ENCODE peak calls at places on chromosome 1, in four cellular contexts. T is spleen, Z is heart left ventricle, Q is GM12892. F is an unnamed sample.
A peak's percentile ranks its signal among the peaks of the same experiment; 100 is the strongest.

GRCh38 chr1:67883069-67883468 is 49.8 kb upstream of the GNG12 start:
- DNase-seq in Q (no peak), T (no peak), Z (no peak), F (no peak)

GRCh38 chr1:165352442-165353293 is 3.8 kb downstream of the LMX1A start:
- DNase-seq in Q (no peak), T (no peak), Z (no peak), F (no peak)

GRCh38 chr1:165075725-165076370 is 280.7 kb downstream of the LMX1A start:
- DNase-seq in Q (no peak), T (no peak), Z (no peak), F (peak; percentile 20)

GRCh38 chr1:147071142-147071541 is 101.1 kb downstream of the PRKAB2 start:
- DNase-seq in T (no peak), Z (no peak), Q (no peak), F (no peak)

GRCh38 chr1:164602480-164603093 is 43.6 kb downstream of the PBX1 start:
- DNase-seq in Z (peak; percentile 64), Q (no peak), T (no peak), F (peak; percentile 3)

GRCh38 chr1:30058966-30059365 is 664.4 kb downstream of the MATN1 start:
- DNase-seq in T (no peak), Q (no peak), Z (no peak), F (no peak)

GRCh38 chr1:144551543-144552424 is 40.9 kb upstream of the PPIAL4F start:
- DNase-seq in Z (peak; percentile 84), T (peak; percentile 90), Q (peak; percentile 49), F (no peak)

GRCh38 chr1:53771648-53772047 is 32.7 kb upstream of the GLIS1 start:
- DNase-seq in Z (no peak), Q (no peak), T (no peak), F (no peak)

GRCh38 chr1:61184035-61184713 is 101.8 kb downstream of the NFIA start:
- DNase-seq in Q (no peak), T (peak; percentile 82), Z (peak; percentile 93), F (peak; percentile 63)

GRCh38 chr1:170309389-170310013 is 163.7 kb downstream of the NTMT2 start:
- DNase-seq in Z (no peak), Q (no peak), T (no peak), F (no peak)

GRCh38 chr1:154483941-154484803 is 17.8 kb upstream of the TDRD10 start:
- DNase-seq in Z (no peak), T (no peak), Q (no peak), F (no peak)

GRCh38 chr1:219318826-219319225 is 145.1 kb downstream of the LYPLAL1 start:
- DNase-seq in Q (no peak), Z (no peak), T (no peak), F (no peak)
- TF ChIP-seq POLR2A in Q (no peak), Z (no peak), T (no peak), F (no peak)

GRCh38 chr1:235079443-235079967 is 49.1 kb downstream of the TOMM20 start:
- DNase-seq in T (peak; percentile 66), Z (no peak), Q (no peak), F (no peak)
- TF ChIP-seq POLR2A in T (no peak), Z (no peak), Q (no peak), F (no peak)

DNA sequence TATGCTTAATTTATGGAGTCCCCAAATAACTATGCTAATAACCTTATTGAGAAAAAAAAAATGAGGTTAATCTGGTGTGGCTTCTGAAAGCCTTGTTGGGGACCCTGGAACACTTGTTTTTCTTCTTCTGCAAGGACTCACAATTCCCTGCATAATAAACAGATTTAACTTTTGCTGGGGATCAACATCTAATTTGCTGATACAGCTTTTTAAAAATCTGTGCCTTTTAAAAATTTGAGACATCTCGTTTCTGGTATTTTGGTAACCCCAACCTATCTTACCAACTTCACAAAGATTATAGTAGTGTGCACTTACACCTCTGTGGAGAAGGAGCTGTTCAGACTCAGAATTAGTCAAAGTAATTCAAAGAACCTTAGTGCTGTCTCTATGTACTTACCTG is 23.0 kb downstream of the EXO1 start:
- DNase-seq in Z (no peak), T (no peak), Q (no peak), F (no peak)
- TF ChIP-seq POLR2A in Z (no peak), T (no peak), Q (no peak), F (no peak)

GRCh38 chr1:208951908-208952307 is 631.6 kb upstream of the CAMK1G start:
- DNase-seq in Q (no peak), T (no peak), Z (no peak), F (no peak)
- TF ChIP-seq POLR2A in Q (no peak), T (no peak), Z (no peak), F (no peak)

GRCh38 chr1:24414884-24415333 is 693 bp upstream of the NIPAL3 start:
- DNase-seq in Q (no peak), T (no peak), Z (no peak), F (no peak)

GRCh38 chr1:24412408-24412807 is 1.2 kb downstream of the STPG1 start:
- DNase-seq in Z (no peak), T (no peak), Q (no peak), F (no peak)

GRCh38 chr1:24415334-24415909 is at the start of gene NIPAL3:
- DNase-seq in Z (peak; percentile 99), T (peak; percentile 99), Q (peak; percentile 88), F (peak; percentile 98)

GRCh38 chr1:24411963-24412362 is 1.6 kb downstream of the STPG1 start:
- DNase-seq in Z (no peak), T (no peak), Q (no peak), F (peak; percentile 68)

GRCh38 chr1:24413350-24414163 is at the start of gene STPG1:
- DNase-seq in Z (peak; percentile 79), Q (peak; percentile 82), T (peak; percentile 91), F (peak; percentile 91)
- TF ChIP-seq POLR2A in Z (peak; percentile 44), Q (peak; percentile 35), T (no peak), F (peak; percentile 50)

F was measured in erythroblast.